ENCODE peak calls at places on chromosomes 5 and 9, in seven cellular contexts. O is T-helper 9 cell; I is NCI-H1417; A is Right ventricle myocardium superior; F is epithelial cell of esophagus; V is Jurkat, Clone E6-1; N is Caco-2. E is an unnamed sample.

GRCh38 chr5:82164109-82164956 is 113.8 kb downstream of the RPS23 start:
- DNase-seq in V (no peak), F (peak; percentile 84), O (no peak), I (no peak), N (no peak), A (no peak), E (peak; percentile 78)

GRCh38 chr5:56457887-56458451 is 224.8 kb upstream of the ANKRD55 start:
- DNase-seq in N (no peak), I (no peak), V (no peak), O (no peak), A (peak; percentile 48), F (no peak), E (no peak)

GRCh38 chr9:5756633-5757032 is 76.3 kb downstream of the ERMP1 start:
- DNase-seq in N (no peak), F (no peak), O (no peak), A (no peak), V (no peak), I (no peak), E (no peak)

GRCh38 chr9:14529629-14530028 is 163.6 kb downstream of the ZDHHC21 start:
- DNase-seq in I (no peak), O (no peak), F (no peak), A (no peak), V (no peak), N (no peak), E (no peak)

GRCh38 chr9:91001146-91001611 is 199.6 kb downstream of the SYK start:
- DNase-seq in N (no peak), O (no peak), F (peak; percentile 99), V (no peak), A (no peak), I (peak; percentile 79), E (peak; percentile 91)

GRCh38 chr5:124546643-124547042 is 199.8 kb downstream of the ZNF608 start:
- DNase-seq in O (no peak), N (peak; percentile 48), I (no peak), V (no peak), A (no peak), F (peak; percentile 54), E (peak; percentile 22)

GRCh38 chr5:173753307-173754168 is 134.6 kb upstream of the CPEB4 start:
- DNase-seq in F (peak; percentile 80), N (peak; percentile 65), O (no peak), I (peak; percentile 5), V (no peak), A (peak; percentile 81), E (no peak)

GRCh38 chr9:5111696-5112095 is 73.7 kb downstream of the INSL6 start:
- DNase-seq in V (no peak), F (no peak), A (no peak), O (no peak), N (no peak), I (no peak), E (no peak)

GRCh38 chr5:141547488-141547887 is 58.6 kb downstream of the PCDHGC5 start:
- DNase-seq in N (no peak), V (no peak), O (no peak), F (peak; percentile 50), I (no peak), A (no peak), E (no peak)

GRCh38 chr9:565528-565927 is 276.0 kb upstream of the DMRT1 start:
- DNase-seq in N (no peak), O (no peak), I (no peak), A (no peak), F (no peak), V (no peak), E (no peak)

GRCh38 chr5:91384671-91385430 is 1.7 kb upstream of the ARRDC3 start:
- DNase-seq in F (peak; percentile 93), V (peak; percentile 94), O (no peak), I (peak; percentile 94), N (peak; percentile 72), A (no peak), E (peak; percentile 98)

GRCh38 chr9:114276908-114277821 is 45.7 kb upstream of the ORM1 start:
- DNase-seq in N (peak; percentile 9), I (peak; percentile 57), O (no peak), V (no peak), F (peak; percentile 97), A (no peak), E (peak; percentile 86)

GRCh38 chr5:138391859-138392386 is 39.4 kb downstream of the KDM3B start:
- DNase-seq in N (no peak), I (no peak), O (no peak), V (no peak), F (peak; percentile 35), A (peak; percentile 70), E (no peak)

GRCh38 chr5:180526265-180526664 is 32.1 kb downstream of the CNOT6 start:
- DNase-seq in I (no peak), A (no peak), O (no peak), F (no peak), V (no peak), N (no peak), E (no peak)

GRCh38 chr5:101103874-101104273 is 200.8 kb upstream of the ST8SIA4 start:
- DNase-seq in I (peak; percentile 9), F (no peak), A (no peak), V (no peak), O (no peak), N (no peak), E (no peak)

GRCh38 chr5:147303976-147304375 is 69.2 kb downstream of the STK32A start:
- DNase-seq in I (no peak), N (no peak), O (no peak), F (peak; percentile 79), V (no peak), A (no peak), E (peak; percentile 88)

GRCh38 chr5:9513825-9514224 is 32.0 kb downstream of the SEMA5A start:
- DNase-seq in A (no peak), V (no peak), F (peak; percentile 29), N (no peak), O (no peak), I (no peak), E (peak; percentile 68)

GRCh38 chr5:59685806-59686205 is 207.7 kb downstream of the PDE4D start:
- DNase-seq in O (no peak), F (no peak), A (no peak), I (no peak), V (no peak), N (no peak), E (no peak)

GRCh38 chr5:109200221-109200620 is 209.6 kb downstream of the PJA2 start:
- DNase-seq in N (no peak), I (no peak), O (no peak), A (no peak), V (no peak), F (no peak), E (no peak)

GRCh38 chr5:99022250-99022649 is 93.4 kb upstream of the CHD1 start:
- DNase-seq in N (no peak), O (no peak), V (no peak), F (no peak), A (no peak), I (no peak), E (no peak)

GRCh38 chr5:147753783-147754182 is 28.7 kb downstream of the JAKMIP2 start:
- DNase-seq in I (no peak), O (no peak), N (no peak), A (no peak), V (no peak), F (no peak), E (no peak)

GRCh38 chr9:71984388-71985069 is 73.1 kb downstream of the C9orf85 start:
- DNase-seq in N (peak; percentile 22), I (no peak), O (no peak), V (no peak), F (peak; percentile 67), A (peak; percentile 68), E (peak; percentile 46)

GRCh38 chr5:143121135-143121474 is 282.4 kb downstream of the NR3C1 start:
- DNase-seq in N (no peak), A (no peak), I (no peak), O (no peak), V (no peak), F (no peak), E (no peak)

GRCh38 chr5:446864-447263 is 3.9 kb downstream of the EXOC3 start:
- DNase-seq in F (peak; percentile 62), N (no peak), I (peak; percentile 61), O (no peak), V (peak; percentile 36), A (peak; percentile 38), E (peak; percentile 66)

GRCh38 chr9:133599470-133600173 is 9.6 kb downstream of the FAM163B start:
- DNase-seq in I (no peak), O (no peak), V (no peak), N (no peak), A (no peak), F (no peak), E (no peak)

GRCh38 chr5:170221319-170221718 is 11.5 kb upstream of the C5orf58 start:
- DNase-seq in F (no peak), A (no peak), O (no peak), I (peak; percentile 2), N (no peak), V (peak; percentile 8), E (no peak)

GRCh38 chr9:91921371-91921770 is 28.7 kb downstream of the ROR2 start:
- DNase-seq in V (no peak), A (no peak), I (no peak), F (no peak), O (no peak), N (no peak), E (no peak)

GRCh38 chr9:136107953-136108647 is 10.6 kb downstream of the TMEM250 start:
- DNase-seq in I (peak; percentile 62), A (no peak), N (no peak), V (no peak), F (peak; percentile 97), O (no peak), E (no peak)